ENCODE peak calls at places on chromosome 6, in six cellular contexts. E, L, J, O, D and W are unnamed samples.

GRCh38 chr6:34182751-34183531 is 37.1 kb upstream of the GRM4 start:
- DNase-seq in E (peak; percentile 36), L (no peak), J (no peak), O (no peak), D (peak; percentile 16), W (no peak)

GRCh38 chr6:153963352-153963751 is 75.7 kb upstream of the OPRM1 start:
- DNase-seq in E (no peak), L (no peak), J (no peak), O (no peak), D (no peak), W (no peak)

GRCh38 chr6:85460951-85461805 is 11.3 kb downstream of the NT5E start:
- DNase-seq in E (no peak), L (peak; percentile 90), J (peak; percentile 61), O (no peak), D (peak; percentile 74), W (peak; percentile 81)

GRCh38 chr6:105474234-105474633 is 71.4 kb upstream of the PREP start:
- DNase-seq in E (no peak), L (peak; percentile 27), J (no peak), O (no peak), D (peak; percentile 80), W (peak; percentile 35)

GRCh38 chr6:3473773-3474172 is 16.9 kb upstream of the SLC22A23 start:
- DNase-seq in E (no peak), L (no peak), J (no peak), O (no peak), D (peak; percentile 43), W (no peak)

GRCh38 chr6:51619042-51619799 is 468.2 kb downstream of the PKHD1 start:
- DNase-seq in E (no peak), L (no peak), J (no peak), O (no peak), D (no peak), W (no peak)

GRCh38 chr6:153001767-153002612 is 519 bp downstream of the MTRF1L start:
- DNase-seq in E (peak; percentile 10), L (peak; percentile 34), J (peak; percentile 59), O (no peak), D (peak; percentile 19), W (no peak)

GRCh38 chr6:39388526-39389371 is 66.2 kb upstream of the KCNK16 start:
- DNase-seq in E (no peak), L (no peak), J (no peak), O (no peak), D (peak; percentile 64), W (peak; percentile 67)

GRCh38 chr6:111604259-111605099 is 1.2 kb downstream of the TRAF3IP2 start:
- DNase-seq in E (peak; percentile 56), L (peak; percentile 91), J (peak; percentile 90), O (peak; percentile 94), D (peak; percentile 94), W (peak; percentile 82)

GRCh38 chr6:80163754-80164187 is 57.3 kb downstream of the BCKDHB start:
- DNase-seq in E (no peak), L (peak; percentile 75), J (peak; percentile 60), O (no peak), D (peak; percentile 82), W (peak; percentile 78)

GRCh38 chr6:89409461-89410035 is 2.5 kb downstream of the RRAGD start:
- DNase-seq in E (no peak), L (no peak), J (no peak), O (no peak), D (no peak), W (no peak)
- H3K4me3 ChIP-seq in E (no peak overlapping the region), L (no peak overlapping the region), J (no peak overlapping the region), O (no peak overlapping the region), D (no peak overlapping the region), W (no peak overlapping the region)

GRCh38 chr6:132483779-132484679 is 28.9 kb downstream of the STX7 start:
- DNase-seq in E (peak; percentile 13), L (peak; percentile 82), J (peak; percentile 71), O (no peak), D (peak; percentile 69), W (peak; percentile 36)

GRCh38 chr6:132484680-132485018 is 28.3 kb downstream of the STX7 start:
- DNase-seq in E (no peak), L (no peak), J (no peak), O (no peak), D (no peak), W (no peak)

GRCh38 chr6:132479131-132479530 is 33.8 kb downstream of the STX7 start:
- DNase-seq in E (no peak), L (no peak), J (no peak), O (no peak), D (peak; percentile 50), W (no peak)

GRCh38 chr6:132481189-132481588 is 31.7 kb downstream of the STX7 start:
- DNase-seq in E (no peak), L (no peak), J (no peak), O (no peak), D (no peak), W (no peak)

GRCh38 chr6:132482595-132482994 is 30.3 kb downstream of the STX7 start:
- DNase-seq in E (no peak), L (no peak), J (no peak), O (no peak), D (peak; percentile 39), W (no peak)
- H3K4me3 ChIP-seq in E (no peak overlapping the region), L (no peak overlapping the region), J (no peak overlapping the region), O (no peak overlapping the region), D (no peak overlapping the region), W (no peak overlapping the region)

DNA sequence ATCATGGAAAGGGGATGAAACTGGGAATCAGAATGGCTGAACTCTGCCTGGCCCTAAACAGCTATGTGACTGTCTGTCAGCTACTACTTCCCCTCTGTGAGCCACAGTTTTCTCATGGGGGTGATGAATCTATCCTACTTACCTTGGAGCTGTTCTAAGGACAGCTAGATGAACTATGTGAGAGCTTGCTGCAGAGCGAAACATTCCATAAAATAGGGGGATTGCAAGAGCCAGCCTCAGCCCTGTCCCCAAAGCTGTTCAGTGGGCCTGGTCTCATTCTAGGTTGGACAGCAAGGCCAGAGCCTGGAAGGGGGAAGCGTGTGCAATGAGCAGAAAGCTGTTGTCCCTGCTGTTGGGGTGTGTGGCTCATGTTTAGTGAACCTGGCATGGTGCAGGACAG is 43.7 kb downstream of the FNDC1 start:
- DNase-seq in E (no peak), L (no peak), J (no peak), O (no peak), D (no peak), W (no peak)
- H3K4me3 ChIP-seq in E (no peak overlapping the region), L (no peak overlapping the region), J (no peak overlapping the region), O (no peak overlapping the region), D (no peak overlapping the region), W (no peak overlapping the region)

GRCh38 chr6:35922139-35922554 is 1.2 kb upstream of the SRPK1 start:
- DNase-seq in E (peak; percentile 37), L (no peak), J (no peak), O (no peak), D (no peak), W (no peak)
- H3K4me3 ChIP-seq in E (no peak overlapping the region), L (no peak overlapping the region), J (no peak overlapping the region), O (peak overlapping the region; percentile 99), D (no peak overlapping the region), W (no peak overlapping the region)

GRCh38 chr6:36924778-36925396 is 29.7 kb upstream of the PI16 start:
- DNase-seq in E (no peak), L (no peak), J (no peak), O (no peak), D (no peak), W (no peak)

GRCh38 chr6:36927114-36927513 is 27.4 kb upstream of the PI16 start:
- DNase-seq in E (no peak), L (no peak), J (no peak), O (no peak), D (no peak), W (no peak)

GRCh38 chr6:36924131-36924530 is 30.4 kb upstream of the PI16 start:
- DNase-seq in E (no peak), L (peak; percentile 71), J (no peak), O (no peak), D (peak; percentile 49), W (no peak)

GRCh38 chr6:36926711-36927110 is 27.8 kb upstream of the PI16 start:
- DNase-seq in E (no peak), L (peak; percentile 78), J (no peak), O (no peak), D (no peak), W (no peak)

DNA sequence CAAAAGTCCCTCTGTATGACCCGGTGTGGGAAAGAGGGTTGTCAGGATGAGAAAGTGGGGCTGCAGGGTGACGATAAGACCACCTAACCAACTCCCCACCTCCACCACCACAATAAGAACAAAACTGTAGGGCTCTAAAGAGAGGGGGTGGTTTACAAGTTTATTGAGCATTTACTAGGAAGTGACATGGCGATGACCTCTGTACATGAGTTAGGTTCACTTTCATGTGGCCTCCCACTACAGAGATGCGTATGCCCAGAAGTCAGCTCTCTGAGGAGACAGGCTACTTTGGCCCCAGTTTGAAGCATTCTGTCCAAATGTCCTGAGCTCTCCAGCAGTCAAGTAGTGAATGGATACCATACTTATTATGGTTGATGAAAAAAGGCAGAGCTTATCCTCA is 28.7 kb upstream of the PI16 start:
- DNase-seq in E (no peak), L (no peak), J (no peak), O (no peak), D (no peak), W (no peak)
- H3K4me3 ChIP-seq in E (no peak overlapping the region), L (no peak overlapping the region), J (no peak overlapping the region), O (no peak overlapping the region), D (no peak overlapping the region), W (no peak overlapping the region)

DNA sequence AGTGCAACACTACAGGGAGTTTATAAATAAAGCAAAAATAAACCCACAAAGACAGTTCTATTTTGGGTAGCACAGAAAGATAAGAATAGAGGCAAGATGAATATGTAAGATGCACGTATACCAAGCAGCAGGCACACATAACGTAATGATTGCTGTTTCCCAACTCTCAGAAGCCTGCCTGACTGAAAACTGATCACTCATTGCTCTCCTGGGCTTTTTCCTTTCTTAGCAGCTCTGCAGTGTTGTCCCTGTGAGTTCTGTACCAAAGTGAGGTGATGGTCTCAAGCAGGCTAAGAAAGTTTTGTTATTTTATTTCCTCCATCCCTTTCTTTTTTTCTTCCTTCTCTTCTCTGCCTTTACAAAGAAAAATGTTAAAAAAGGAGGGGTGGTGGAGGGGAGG is 522.0 kb upstream of the MAN1A1 start:
- DNase-seq in E (no peak), L (no peak), J (no peak), O (no peak), D (no peak), W (no peak)
- H3K4me3 ChIP-seq in E (no peak overlapping the region), L (no peak overlapping the region), J (no peak overlapping the region), O (no peak overlapping the region), D (no peak overlapping the region), W (no peak overlapping the region)

GRCh38 chr6:160678744-160679401 is 14.8 kb upstream of the LPA start:
- DNase-seq in E (no peak), L (no peak), J (no peak), O (no peak), D (no peak), W (no peak)

GRCh38 chr6:160678230-160678629 is 14.2 kb upstream of the LPA start:
- DNase-seq in E (no peak), L (no peak), J (no peak), O (no peak), D (no peak), W (peak; percentile 0)

DNA sequence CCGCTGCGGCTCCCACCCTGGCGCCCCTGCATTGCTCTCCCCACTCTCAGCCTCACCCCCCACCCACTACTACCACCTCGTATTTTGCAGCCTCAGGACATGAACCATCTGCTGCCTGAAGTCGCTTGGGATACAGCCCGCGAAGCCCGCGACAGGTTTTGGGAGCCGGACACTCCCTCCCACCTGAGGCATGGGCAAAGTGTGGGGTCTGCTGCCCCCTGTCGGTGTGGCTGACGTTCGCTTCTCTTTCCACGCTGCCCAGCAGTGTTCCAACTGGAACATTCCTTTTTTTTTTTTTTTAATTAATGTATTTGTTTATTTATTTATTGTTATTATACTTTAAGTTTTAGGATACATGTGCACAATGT is 15.3 kb upstream of the LPA start:
- DNase-seq in E (no peak), L (no peak), J (no peak), O (no peak), D (no peak), W (no peak)
- H3K4me3 ChIP-seq in E (no peak overlapping the region), L (no peak overlapping the region), J (no peak overlapping the region), O (peak overlapping the region; percentile 24), D (no peak overlapping the region), W (no peak overlapping the region)